ENCODE peak calls at places on chromosomes 3 and 15, in nine cellular contexts. R is IMR-90, L is spleen, W is psoas muscle, T is HCT116, F is heart right ventricle, N is lower lobe of right lung, P is endothelial cell of umbilical vein, I is SK-N-SH. E is an unnamed sample. For H3K4me1, the result is how much of the 10 kb centered on the place peaks cover.

GRCh38 chr15:89378699-89379422 is 44.2 kb upstream of the POLG start:
- DNase-seq in R (no peak), L (peak), W (no peak), T (no peak), F (no peak), N (no peak), P (no peak), I (no peak), E (no peak)

GRCh38 chr15:29043731-29044485 is 158.1 kb downstream of the APBA2 start:
- DNase-seq in R (peak), L (peak), W (no peak), T (no peak), F (no peak), N (no peak), P (no peak), I (peak), E (no peak)

GRCh38 chr3:50381315-50381714 is 22.0 kb upstream of the TMEM115 start:
- DNase-seq in R (no peak), L (no peak), W (no peak), T (no peak), F (no peak), N (no peak), P (no peak), I (peak), E (no peak)

GRCh38 chr15:39404767-39405173 is 176.1 kb upstream of the THBS1 start:
- DNase-seq in R (peak), L (no peak), W (no peak), T (no peak), F (no peak), N (no peak), P (no peak), I (no peak), E (peak)

GRCh38 chr3:13042932-13043275 is 30.3 kb downstream of the IQSEC1 start:
- DNase-seq in R (no peak), L (no peak), W (no peak), T (no peak), F (no peak), N (peak), P (no peak), I (peak), E (no peak)

GRCh38 chr15:73628976-73629854 is 4.0 kb downstream of the NPTN start:
- DNase-seq in R (no peak), L (no peak), W (no peak), T (no peak), F (no peak), N (no peak), P (no peak), I (peak), E (no peak)

GRCh38 chr3:197482001-197482400 is 73.8 kb downstream of the BDH1 start:
- DNase-seq in R (peak), L (no peak), W (no peak), T (no peak), F (no peak), N (no peak), P (peak), I (no peak), E (no peak)

GRCh38 chr3:111616417-111617105 is 21.4 kb upstream of the ZBED2 start:
- DNase-seq in R (peak), L (peak), W (no peak), T (no peak), F (no peak), N (peak), P (no peak), I (no peak), E (no peak)

GRCh38 chr3:13294442-13295351 is 125.4 kb downstream of the NUP210 start:
- DNase-seq in R (no peak), L (peak), W (peak), T (no peak), F (no peak), N (peak), P (no peak), I (no peak), E (no peak)

GRCh38 chr3:188553569-188553968 is 399.6 kb downstream of the LPP start:
- DNase-seq in R (no peak), L (no peak), W (no peak), T (no peak), F (no peak), N (no peak), P (no peak), I (no peak), E (no peak)

GRCh38 chr15:51750942-51751686 is at the start of gene TMOD2:
- DNase-seq in R (peak), L (peak), W (peak), T (no peak), F (peak), N (peak), P (no peak), I (peak), E (peak)

GRCh38 chr3:148229107-148229506 is 468.6 kb upstream of the AGTR1 start:
- DNase-seq in R (peak), L (no peak), W (no peak), T (no peak), F (no peak), N (no peak), P (no peak), I (no peak), E (no peak)

GRCh38 chr3:188323067-188323842 is 169.3 kb downstream of the LPP start:
- DNase-seq in R (no peak), L (no peak), W (no peak), T (no peak), F (no peak), N (no peak), P (no peak), I (no peak), E (no peak)

GRCh38 chr3:42612928-42613327 is 12.4 kb downstream of the NKTR start:
- DNase-seq in R (no peak), L (no peak), W (no peak), T (no peak), F (no peak), N (no peak), P (peak), I (no peak), E (no peak)

GRCh38 chr15:45157056-45157455 is 27.3 kb downstream of the DUOX1 start:
- DNase-seq in R (peak), L (no peak), W (no peak), T (no peak), F (no peak), N (no peak), P (no peak), I (no peak), E (no peak)

GRCh38 chr3:45123030-45123429 is 23.1 kb downstream of the CDCP1 start:
- DNase-seq in R (peak), L (no peak), W (no peak), T (no peak), F (no peak), N (no peak), P (peak), I (no peak), E (no peak)

GRCh38 chr3:125401402-125401801 is 26.3 kb upstream of the ZNF148 start:
- DNase-seq in R (peak), L (no peak), W (no peak), T (no peak), F (no peak), N (no peak), P (no peak), I (no peak), E (no peak)

GRCh38 chr3:104604326-104605010 is 762.2 kb upstream of the ALCAM start:
- DNase-seq in R (peak), L (no peak), W (no peak), T (peak), F (no peak), N (no peak), P (peak), I (no peak), E (no peak)

GRCh38 chr3:38459499-38460048 is 5.9 kb downstream of the ACVR2B start:
- DNase-seq in R (no peak), L (no peak), W (no peak), T (no peak), F (no peak), N (no peak), P (no peak), I (no peak), E (no peak)

GRCh38 chr3:99972380-99973104 is 141.8 kb downstream of the FILIP1L start:
- DNase-seq in R (peak), L (no peak), W (peak), T (no peak), F (no peak), N (no peak), P (no peak), I (no peak), E (no peak)

GRCh38 chr3:194082596-194083220 is 53.2 kb upstream of the HES1 start:
- DNase-seq in R (peak), L (no peak), W (peak), T (no peak), F (peak), N (no peak), P (no peak), I (peak), E (no peak)

GRCh38 chr3:14540209-14540575 is at the start of gene GRIP2:
- DNase-seq in R (no peak), L (peak), W (peak), T (no peak), F (peak), N (peak), P (no peak), I (peak), E (no peak)

GRCh38 chr15:43249699-43250203 is 17.0 kb downstream of the TGM5 start:
- DNase-seq in R (peak), L (no peak), W (no peak), T (no peak), F (no peak), N (no peak), P (no peak), I (no peak), E (no peak)

GRCh38 chr15:44157679-44158078 is 37.4 kb downstream of the FRMD5 start:
- DNase-seq in R (peak), L (no peak), W (no peak), T (peak), F (no peak), N (no peak), P (peak), I (no peak), E (no peak)

GRCh38 chr3:36945326-36945980 is 599 bp upstream of the TRANK1 start:
- DNase-seq in R (no peak), L (peak), W (no peak), T (no peak), F (no peak), N (no peak), P (no peak), I (no peak), E (no peak)

GRCh38 chr3:153164009-153164550 is 2.1 kb downstream of the RAP2B start:
- DNase-seq in R (no peak), L (no peak), W (no peak), T (no peak), F (no peak), N (no peak), P (peak), I (no peak), E (no peak)

GRCh38 chr3:187274977-187275338 is 16.6 kb downstream of the MASP1 start:
- DNase-seq in R (no peak), L (no peak), W (no peak), T (no peak), F (no peak), N (no peak), P (no peak), I (no peak), E (no peak)

GRCh38 chr15:39248204-39248603 is 332.7 kb upstream of the THBS1 start:
- DNase-seq in R (peak), L (no peak), W (no peak), T (peak), F (peak), N (peak), P (peak), I (no peak), E (no peak)

GRCh38 chr3:143067201-143067600 is 52.4 kb upstream of the CHST2 start:
- DNase-seq in R (peak), L (no peak), W (no peak), T (no peak), F (no peak), N (no peak), P (no peak), I (no peak), E (no peak)

GRCh38 chr15:66809664-66810063 is 107.6 kb downstream of the SMAD6 start:
- DNase-seq in R (no peak), L (no peak), W (no peak), T (no peak), F (no peak), N (no peak), P (no peak), I (no peak), E (no peak)

GRCh38 chr3:17742837-17743659 is 617 bp upstream of the TBC1D5 start:
- DNase-seq in R (peak), L (no peak), W (no peak), T (no peak), F (no peak), N (no peak), P (peak), I (peak), E (no peak)

GRCh38 chr3:126212250-126212628 is 31.9 kb upstream of the ALDH1L1 start:
- DNase-seq in R (no peak), L (no peak), W (no peak), T (no peak), F (no peak), N (no peak), P (no peak), I (no peak), E (no peak)

GRCh38 chr3:126314305-126315082 is 42.7 kb downstream of the KLF15 start:
- DNase-seq in R (no peak), L (peak), W (no peak), T (no peak), F (no peak), N (no peak), P (no peak), I (no peak), E (no peak)

GRCh38 chr3:15520185-15520584 is 1.3 kb downstream of the COLQ start:
- DNase-seq in R (no peak), L (no peak), W (peak), T (no peak), F (peak), N (no peak), P (no peak), I (no peak), E (no peak)

GRCh38 chr15:73965730-73966103 is 26.4 kb downstream of the STOML1 start:
- DNase-seq in R (peak), L (no peak), W (no peak), T (no peak), F (no peak), N (no peak), P (no peak), I (no peak), E (no peak)

GRCh38 chr3:55936549-55937052 is 449.5 kb upstream of the WNT5A start:
- DNase-seq in R (no peak), L (no peak), W (no peak), T (no peak), F (no peak), N (no peak), P (no peak), I (no peak), E (no peak)

GRCh38 chr15:70474682-70475438 is 288.5 kb downstream of the UACA start:
- DNase-seq in R (peak), L (no peak), W (peak), T (peak), F (peak), N (peak), P (peak), I (no peak), E (no peak)
- H3K4me1 ChIP-seq in R (under half), L (under half), W (under half), T (under half), F (under half), N (under half), P (under half), I (under half), E (under half)

GRCh38 chr3:185457376-185457775 is 41.5 kb downstream of the TMEM41A start:
- DNase-seq in R (no peak), L (no peak), W (no peak), T (no peak), F (no peak), N (no peak), P (no peak), I (no peak), E (no peak)

GRCh38 chr3:185460283-185460682 is 38.6 kb downstream of the TMEM41A start:
- DNase-seq in R (no peak), L (no peak), W (no peak), T (no peak), F (no peak), N (no peak), P (no peak), I (no peak), E (no peak)

GRCh38 chr3:185465471-185465870 is 33.4 kb downstream of the TMEM41A start:
- DNase-seq in R (no peak), L (no peak), W (no peak), T (no peak), F (no peak), N (no peak), P (no peak), I (no peak), E (no peak)

GRCh38 chr3:185455860-185456259 is 43.0 kb downstream of the TMEM41A start:
- DNase-seq in R (no peak), L (no peak), W (no peak), T (no peak), F (no peak), N (no peak), P (no peak), I (no peak), E (no peak)

GRCh38 chr3:185460719-185461350 is 38.0 kb downstream of the TMEM41A start:
- DNase-seq in R (peak), L (no peak), W (no peak), T (peak), F (no peak), N (no peak), P (peak), I (peak), E (no peak)
- TF ChIP-seq CTCF in R (peak), L (peak), W (no peak), T (peak), F (no peak), N (peak), P (no peak), I (peak), E (peak)

GRCh38 chr3:52494446-52494845 is 692 bp upstream of the STAB1 start:
- DNase-seq in R (no peak), L (no peak), W (no peak), T (no peak), F (no peak), N (no peak), P (no peak), I (no peak), E (no peak)
- H3K4me1 ChIP-seq in R (under half), L (half or more), W (under half), T (under half), F (half or more), N (half or more), P (half or more), I (under half), E (under half)

GRCh38 chr3:69560818-69561217 is 174.9 kb upstream of the FRMD4B start:
- DNase-seq in R (no peak), L (no peak), W (no peak), T (no peak), F (no peak), N (no peak), P (no peak), I (no peak), E (no peak)
- TF ChIP-seq CTCF in R (no peak), L (no peak), W (no peak), T (no peak), F (no peak), N (peak), P (no peak), I (no peak), E (no peak)

GRCh38 chr3:124282751-124283643 is 291.1 kb upstream of the ROPN1 start:
- DNase-seq in R (peak), L (no peak), W (no peak), T (no peak), F (no peak), N (no peak), P (no peak), I (peak), E (no peak)
- H3K4me1 ChIP-seq in R (under half), L (under half), W (under half), T (under half), F (under half), N (under half), P (under half), I (under half), E (under half)

DNA sequence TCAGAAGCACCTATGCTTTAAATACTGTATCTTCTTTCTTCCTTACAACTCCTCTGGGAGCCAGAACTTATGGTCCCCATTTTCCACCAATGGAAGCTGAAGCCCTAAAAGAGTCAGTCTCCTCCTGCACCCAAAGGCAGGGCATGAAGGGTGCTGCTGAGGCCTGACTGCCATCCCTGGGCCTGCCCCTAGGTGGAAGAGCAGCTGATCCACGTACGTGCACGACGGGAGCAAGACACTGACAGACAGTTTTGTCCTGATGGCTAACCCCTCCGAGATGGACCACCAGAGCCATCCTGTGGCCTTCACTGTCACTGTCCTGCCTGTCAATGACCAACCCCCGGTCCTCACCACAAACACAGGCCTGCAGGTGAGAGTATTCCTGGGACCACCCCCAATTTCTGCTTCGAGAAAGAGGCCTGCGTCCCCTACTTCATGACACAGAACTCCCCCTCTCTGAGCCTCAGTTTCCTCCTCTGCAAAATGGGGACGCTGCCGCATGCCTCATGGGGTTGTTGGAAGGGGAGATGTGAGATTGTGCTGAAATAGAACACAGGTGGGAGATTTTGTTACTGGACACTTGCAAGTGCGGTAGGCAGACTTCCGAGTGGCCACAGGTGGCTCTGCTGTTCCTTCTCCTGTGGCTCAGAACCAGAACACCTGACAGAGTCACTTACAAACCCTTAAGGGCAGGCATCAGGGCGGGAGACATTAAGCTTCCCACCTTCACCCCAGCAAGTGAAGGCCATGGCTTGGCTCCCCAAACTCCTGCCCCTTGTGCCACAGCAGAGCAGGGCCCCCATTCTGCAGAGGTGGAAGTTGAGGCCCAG is 175.4 kb downstream of the TBC1D2B start:
- DNase-seq in R (no peak), L (peak), W (peak), T (no peak), F (no peak), N (peak), P (no peak), I (peak), E (peak)
- TF ChIP-seq CTCF in R (peak), L (no peak), W (no peak), T (peak), F (no peak), N (no peak), P (no peak), I (no peak), E (peak)